ENCODE peak calls at places on chromosomes 1 and 21, in nine cellular contexts. I, K, P, G, F, C, D, X and A are unnamed samples.

GRCh38 chr1:12276225-12276624 is 46.4 kb downstream of the VPS13D start:
- DNase-seq in I (no peak), K (peak), P (peak), G (no peak), F (no peak), C (no peak), D (no peak), X (no peak), A (no peak)

GRCh38 chr1:116127123-116127847 is 16.1 kb downstream of the MAB21L3 start:
- DNase-seq in I (no peak), K (no peak), P (no peak), G (no peak), F (no peak), C (no peak), D (no peak), X (no peak), A (no peak)

GRCh38 chr21:20249401-20249800 is 748.8 kb upstream of the NCAM2 start:
- DNase-seq in I (no peak), K (no peak), P (no peak), G (no peak), F (no peak), C (no peak), D (no peak), X (no peak), A (no peak)

GRCh38 chr1:112666917-112667316 is 7.5 kb upstream of the MOV10 start:
- DNase-seq in I (no peak), K (no peak), P (no peak), G (no peak), F (no peak), C (no peak), D (no peak), X (no peak), A (no peak)

GRCh38 chr1:203239906-203240305 is 10.4 kb upstream of the CHIT1 start:
- DNase-seq in I (no peak), K (no peak), P (no peak), G (no peak), F (no peak), C (no peak), D (no peak), X (no peak), A (no peak)

GRCh38 chr21:31204801-31205200 is 139.3 kb downstream of the TIAM1 start:
- DNase-seq in I (no peak), K (no peak), P (no peak), G (no peak), F (peak), C (no peak), D (no peak), X (no peak), A (no peak)

GRCh38 chr1:101025283-101025679 is 303 bp downstream of the DPH5 start:
- DNase-seq in I (no peak), K (no peak), P (peak), G (peak), F (no peak), C (no peak), D (peak), X (no peak), A (no peak)

GRCh38 chr21:45531393-45532215 is 10.6 kb downstream of the SLC19A1 start:
- DNase-seq in I (no peak), K (no peak), P (no peak), G (no peak), F (peak), C (peak), D (no peak), X (no peak), A (no peak)

GRCh38 chr1:194241215-194241614 is 1054.8 kb upstream of the B3GALT2 start:
- DNase-seq in I (no peak), K (no peak), P (no peak), G (no peak), F (no peak), C (no peak), D (no peak), X (no peak), A (no peak)

GRCh38 chr1:207875532-207875931 is 35.4 kb downstream of the CD34 start:
- DNase-seq in I (no peak), K (no peak), P (no peak), G (no peak), F (no peak), C (no peak), D (no peak), X (no peak), A (no peak)

GRCh38 chr1:99993468-99993845 is 23.7 kb downstream of the SLC35A3 start:
- DNase-seq in I (no peak), K (no peak), P (no peak), G (no peak), F (no peak), C (no peak), D (no peak), X (no peak), A (no peak)

GRCh38 chr1:205766038-205766437 is 9.2 kb downstream of the RAB29 start:
- DNase-seq in I (no peak), K (no peak), P (peak), G (no peak), F (no peak), C (no peak), D (no peak), X (no peak), A (no peak)

GRCh38 chr1:24929876-24930702 is at the start of gene RUNX3:
- DNase-seq in I (no peak), K (no peak), P (no peak), G (peak), F (no peak), C (peak), D (peak), X (peak), A (no peak)

GRCh38 chr1:221174598-221174997 is 295.4 kb downstream of the HLX start:
- DNase-seq in I (no peak), K (no peak), P (peak), G (no peak), F (peak), C (peak), D (no peak), X (no peak), A (peak)

GRCh38 chr1:114154146-114154962 is 685 bp upstream of the SYT6 start:
- DNase-seq in I (no peak), K (no peak), P (peak), G (no peak), F (peak), C (no peak), D (no peak), X (no peak), A (no peak)

GRCh38 chr1:82225407-82226197 is 424.9 kb downstream of the ADGRL2 start:
- DNase-seq in I (peak), K (peak), P (peak), G (no peak), F (no peak), C (no peak), D (no peak), X (no peak), A (no peak)